ENCODE peak calls at places on chromosomes 12 and 14, in five cellular contexts. L is CD8-positive, alpha-beta T cell; I is left ventricle myocardium inferior; W is sigmoid colon; G is HCT116. M is an unnamed sample.

GRCh38 chr12:48795550-48796455 is 6.9 kb upstream of the ADCY6 start:
- DNase-seq in L (peak; percentile 34), I (no peak), W (peak; percentile 86), G (peak; percentile 77), M (peak; percentile 45)

GRCh38 chr14:61145903-61146411 is 135.2 kb downstream of the TMEM30B start:
- DNase-seq in L (no peak), I (no peak), W (no peak), G (no peak), M (no peak)

GRCh38 chr12:113962733-113963132 is 3.4 kb downstream of the RBM19 start:
- DNase-seq in L (no peak), I (no peak), W (no peak), G (no peak), M (no peak)

GRCh38 chr12:50317198-50317597 is 33.9 kb upstream of the LIMA1 start:
- DNase-seq in L (no peak), I (no peak), W (no peak), G (no peak), M (no peak)

GRCh38 chr14:101248840-101249675 is 312.2 kb upstream of the DIO3 start:
- DNase-seq in L (no peak), I (no peak), W (no peak), G (no peak), M (no peak)

GRCh38 chr12:6267007-6267721 is 43.3 kb upstream of the PLEKHG6 start:
- DNase-seq in L (no peak), I (no peak), W (peak; percentile 45), G (no peak), M (no peak)

GRCh38 chr12:110906516-110906915 is 13.9 kb downstream of the MYL2 start:
- DNase-seq in L (no peak), I (no peak), W (no peak), G (no peak), M (no peak)

GRCh38 chr12:113299619-113300237 is 35.2 kb downstream of the SLC8B1 start:
- DNase-seq in L (no peak), I (peak; percentile 72), W (peak; percentile 81), G (peak; percentile 79), M (no peak)

GRCh38 chr14:91396959-91397815 is 20.4 kb downstream of the CCDC88C start:
- DNase-seq in L (no peak), I (no peak), W (no peak), G (no peak), M (no peak)

GRCh38 chr12:89157413-89157812 is 194.9 kb downstream of the DUSP6 start:
- DNase-seq in L (no peak), I (no peak), W (no peak), G (no peak), M (no peak)

GRCh38 chr12:110109037-110109836 is 14.9 kb upstream of the IFT81 start:
- DNase-seq in L (no peak), I (peak; percentile 61), W (peak; percentile 98), G (no peak), M (no peak)

GRCh38 chr12:2250797-2251196 is 198.0 kb downstream of the CACNA1C start:
- DNase-seq in L (no peak), I (no peak), W (no peak), G (no peak), M (no peak)

GRCh38 chr14:23207146-23207540 is 23.7 kb upstream of the SLC7A8 start:
- DNase-seq in L (no peak), I (no peak), W (no peak), G (no peak), M (no peak)

GRCh38 chr14:48096869-48097268 is 421.5 kb upstream of the MDGA2 start:
- DNase-seq in L (no peak), I (no peak), W (no peak), G (no peak), M (no peak)

GRCh38 chr14:67313153-67313552 is 46.5 kb downstream of the ATP6V1D start:
- DNase-seq in L (no peak), I (no peak), W (no peak), G (no peak), M (no peak)

GRCh38 chr12:12823308-12823707 is 10.2 kb downstream of the DDX47 start:
- DNase-seq in L (no peak), I (no peak), W (no peak), G (no peak), M (no peak)

GRCh38 chr12:8461426-8461825 is 5.7 kb downstream of the CLEC6A start:
- DNase-seq in L (no peak), I (no peak), W (no peak), G (no peak), M (no peak)

GRCh38 chr12:88494520-88494919 is 85.8 kb downstream of the KITLG start:
- DNase-seq in L (no peak), I (no peak), W (no peak), G (no peak), M (no peak)

GRCh38 chr14:35133542-35134328 is 11.4 kb downstream of the PRORP start:
- DNase-seq in L (no peak), I (no peak), W (no peak), G (no peak), M (no peak)

GRCh38 chr12:26156201-26156871 is 31.5 kb upstream of the BHLHE41 start:
- DNase-seq in L (no peak), I (no peak), W (no peak), G (no peak), M (no peak)

GRCh38 chr14:81275995-81276698 is 55.4 kb upstream of the GTF2A1 start:
- DNase-seq in L (no peak), I (no peak), W (no peak), G (no peak), M (no peak)

GRCh38 chr14:77123381-77124344 is 17.9 kb downstream of the ZDHHC22 start:
- DNase-seq in L (no peak), I (peak; percentile 55), W (no peak), G (peak; percentile 70), M (no peak)

GRCh38 chr14:54459106-54459505 is 17.9 kb upstream of the CNIH1 start:
- DNase-seq in L (no peak), I (no peak), W (no peak), G (no peak), M (no peak)

GRCh38 chr14:100881211-100882025 is 22.1 kb downstream of the RTL1 start:
- DNase-seq in L (no peak), I (no peak), W (no peak), G (no peak), M (no peak)

GRCh38 chr14:24277606-24278321 is 6.4 kb upstream of the RABGGTA start:
- DNase-seq in L (no peak), I (peak; percentile 42), W (no peak), G (no peak), M (no peak)

GRCh38 chr12:25811656-25812126 is 146.8 kb upstream of the RASSF8 start:
- DNase-seq in L (no peak), I (no peak), W (no peak), G (peak; percentile 64), M (no peak)

GRCh38 chr14:57254884-57255283 is 13.8 kb downstream of the EXOC5 start:
- DNase-seq in L (no peak), I (no peak), W (no peak), G (no peak), M (no peak)

GRCh38 chr14:45251912-45252311 is 1.1 kb downstream of the MIS18BP1 start:
- DNase-seq in L (no peak), I (no peak), W (no peak), G (no peak), M (no peak)

GRCh38 chr14:34110531-34110930 is 159.7 kb upstream of the EGLN3 start:
- DNase-seq in L (no peak), I (no peak), W (no peak), G (no peak), M (no peak)

GRCh38 chr12:94074216-94074969 is 74.0 kb upstream of the PLXNC1 start:
- DNase-seq in L (no peak), I (peak; percentile 45), W (peak; percentile 79), G (no peak), M (no peak)

GRCh38 chr12:6345319-6346071 is 3.6 kb upstream of the TNFRSF1A start:
- DNase-seq in L (no peak), I (no peak), W (no peak), G (peak; percentile 85), M (no peak)

GRCh38 chr12:50542448-50542847 is 37.7 kb downstream of the DIP2B start:
- DNase-seq in L (no peak), I (no peak), W (no peak), G (peak; percentile 77), M (no peak)

GRCh38 chr14:55699131-55700057 is 119.4 kb downstream of the KTN1 start:
- DNase-seq in L (no peak), I (no peak), W (no peak), G (no peak), M (no peak)

GRCh38 chr14:71371711-71372396 is 464.6 kb downstream of the PCNX1 start:
- DNase-seq in L (no peak), I (no peak), W (no peak), G (no peak), M (no peak)

GRCh38 chr14:94400454-94400853 is 12.1 kb upstream of the SERPINA1 start:
- DNase-seq in L (no peak), I (no peak), W (no peak), G (no peak), M (no peak)
- H3K27ac ChIP-seq in L (no peak overlapping the region), I (no peak overlapping the region), W (no peak overlapping the region), G (no peak overlapping the region), M (no peak overlapping the region)

DNA sequence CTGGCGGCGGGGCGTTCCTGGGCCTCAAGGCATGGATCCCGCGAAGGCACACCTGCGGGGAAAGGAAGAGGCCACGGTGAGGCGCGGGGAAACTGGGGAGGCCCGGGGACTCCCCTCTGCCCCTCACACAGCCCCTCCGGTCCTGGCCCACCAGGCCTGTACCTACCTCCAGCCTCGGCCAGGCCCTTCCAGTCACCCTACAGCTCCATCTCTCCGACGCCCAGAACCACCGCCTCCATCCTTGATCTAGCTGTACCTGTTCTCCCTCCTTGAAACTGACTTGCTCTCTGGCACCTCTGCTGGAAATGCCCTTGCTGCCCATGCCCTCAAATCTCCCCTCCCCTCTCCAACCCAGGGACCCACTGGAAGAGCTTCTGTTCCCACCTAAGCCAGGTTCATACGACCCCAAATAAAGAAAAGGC is 1.7 kb downstream of the ANKRD9 start:
- DNase-seq in L (no peak), I (no peak), W (no peak), G (no peak), M (no peak)
- TF ChIP-seq CTCF in L (no peak), I (no peak), W (no peak), G (peak; percentile 47), M (no peak)

GRCh38 chr14:96686126-96686525 is 111.1 kb upstream of the VRK1 start:
- DNase-seq in L (no peak), I (no peak), W (no peak), G (no peak), M (no peak)
- H3K27me3 ChIP-seq in L (no peaks in the 10 kb centered on the region), I (peaks cover 57% of the 10 kb centered on the region), W (no peaks in the 10 kb centered on the region), G (peaks cover 8% of the 10 kb centered on the region), M (no peaks in the 10 kb centered on the region)

DNA sequence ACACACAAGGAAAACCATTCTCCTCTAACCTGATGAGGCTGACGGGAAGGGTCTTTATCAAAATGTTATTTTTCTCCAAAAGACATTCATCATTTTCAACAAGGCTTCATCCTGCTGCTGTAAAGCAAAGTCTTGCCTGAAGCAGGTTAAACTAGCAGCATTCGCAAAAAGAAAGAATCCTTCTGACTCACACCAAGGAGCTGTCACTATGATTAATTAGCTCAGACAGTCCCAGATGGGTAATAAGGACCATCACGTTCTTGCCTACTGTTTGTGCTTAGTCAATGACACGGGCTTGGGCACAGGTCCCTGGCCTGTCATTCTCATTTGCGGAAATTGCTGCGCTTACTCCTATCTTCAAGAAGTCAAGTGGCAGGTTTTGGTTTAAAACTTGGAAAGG is 286.6 kb downstream of the C12orf75 start:
- DNase-seq in L (no peak), I (no peak), W (no peak), G (no peak), M (no peak)
- H3K27ac ChIP-seq in L (no peak overlapping the region), I (no peak overlapping the region), W (no peak overlapping the region), G (no peak overlapping the region), M (no peak overlapping the region)

GRCh38 chr12:79935021-79935623 is at the start of gene PPP1R12A:
- DNase-seq in L (peak; percentile 93), I (peak; percentile 98), W (peak; percentile 98), G (peak; percentile 91), M (peak; percentile 91)
- TF ChIP-seq CTCF in L (no peak), I (peak; percentile 45), W (no peak), G (no peak), M (peak; percentile 15)

M was measured in CD4-positive, alpha-beta T cell.